ENCODE peak calls at places on chromosomes 7 and 10, in five cellular contexts. A is H1, L is K562, K is HCT116, E is GM12878. H is an unnamed sample.

GRCh38 chr10:102231357-102232318 is 5.5 kb downstream of the ELOVL3 start:
- DNase-seq in L (peak; percentile 70), E (no peak), A (peak; percentile 94), K (peak; percentile 40), H (peak; percentile 38)

GRCh38 chr10:30051220-30051619 is 8.2 kb downstream of the JCAD start:
- DNase-seq in E (no peak), K (no peak), A (no peak), L (no peak), H (no peak)

GRCh38 chr10:110006358-110007170 is 1.2 kb upstream of the ADD3 start:
- DNase-seq in K (no peak), L (peak; percentile 18), A (no peak), E (no peak), H (peak; percentile 21)

GRCh38 chr7:142785841-142786250 is 15.1 kb downstream of the PRSS2 start:
- DNase-seq in L (no peak), A (no peak), E (no peak), K (no peak), H (no peak)

GRCh38 chr7:155244675-155245074 is 53.0 kb upstream of the INSIG1 start:
- DNase-seq in E (no peak), A (no peak), K (no peak), L (no peak), H (no peak)

GRCh38 chr10:35495521-35496238 is 109.5 kb upstream of the GJD4 start:
- DNase-seq in E (no peak), L (no peak), K (no peak), A (no peak), H (peak; percentile 63)

GRCh38 chr10:6977641-6978627 is 397.9 kb upstream of the PRKCQ start:
- DNase-seq in K (no peak), L (no peak), A (no peak), E (no peak), H (no peak)

GRCh38 chr7:30755384-30756154 is 3.6 kb downstream of the INMT start:
- DNase-seq in A (no peak), E (no peak), K (no peak), L (no peak), H (no peak)

GRCh38 chr10:12243860-12244620 is 48.1 kb downstream of the CDC123 start:
- DNase-seq in K (no peak), L (no peak), A (no peak), E (peak; percentile 65), H (no peak)

GRCh38 chr7:91249506-91250233 is 14.6 kb upstream of the FZD1 start:
- DNase-seq in A (no peak), K (no peak), L (no peak), E (no peak), H (no peak)

GRCh38 chr7:22110227-22110839 is 164.6 kb upstream of the CDCA7L start:
- DNase-seq in E (peak; percentile 55), K (peak; percentile 74), L (peak; percentile 62), A (peak; percentile 68), H (peak; percentile 81)

GRCh38 chr7:87874066-87874465 is 2.1 kb downstream of the SLC25A40 start:
- DNase-seq in L (no peak), K (no peak), A (no peak), E (no peak), H (no peak)

DNA sequence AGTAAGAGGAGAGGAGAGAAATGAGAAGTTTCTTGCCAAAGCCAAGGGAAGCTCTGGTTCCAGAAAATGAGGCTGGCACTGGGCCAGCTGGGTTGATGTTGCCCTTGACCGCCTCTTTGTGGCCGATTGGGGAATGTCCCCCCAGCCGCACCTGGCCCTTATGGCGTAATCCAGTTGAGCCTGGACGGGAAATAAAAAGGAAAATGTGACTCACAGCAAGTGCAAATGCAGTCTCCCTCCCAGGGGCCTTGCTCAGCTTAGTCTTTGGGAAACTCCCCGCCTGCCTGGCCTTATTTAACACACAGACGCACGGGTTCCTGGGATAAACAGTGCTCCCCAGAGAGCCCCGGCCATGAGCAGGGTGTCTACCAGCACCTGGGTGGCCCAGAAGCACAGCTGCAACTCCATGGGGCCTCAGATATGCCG is 174.8 kb downstream of the KIAA1217 start:
- DNase-seq in L (peak; percentile 80), K (peak; percentile 81), A (peak; percentile 75), E (peak; percentile 86), H (peak; percentile 63)
- H2AFZ ChIP-seq in L (peak overlapping the region; percentile 8), K (no peak overlapping the region), A (no peak overlapping the region), E (peak overlapping the region; percentile 26), H (no peak overlapping the region)

GRCh38 chr7:2260820-2261219 is 18.8 kb downstream of the NUDT1 start:
- DNase-seq in E (no peak), K (no peak), A (no peak), L (no peak), H (no peak)
- TF ChIP-seq SP1 in E (no peak), K (no peak), A (no peak), L (no peak), H (no peak)

DNA sequence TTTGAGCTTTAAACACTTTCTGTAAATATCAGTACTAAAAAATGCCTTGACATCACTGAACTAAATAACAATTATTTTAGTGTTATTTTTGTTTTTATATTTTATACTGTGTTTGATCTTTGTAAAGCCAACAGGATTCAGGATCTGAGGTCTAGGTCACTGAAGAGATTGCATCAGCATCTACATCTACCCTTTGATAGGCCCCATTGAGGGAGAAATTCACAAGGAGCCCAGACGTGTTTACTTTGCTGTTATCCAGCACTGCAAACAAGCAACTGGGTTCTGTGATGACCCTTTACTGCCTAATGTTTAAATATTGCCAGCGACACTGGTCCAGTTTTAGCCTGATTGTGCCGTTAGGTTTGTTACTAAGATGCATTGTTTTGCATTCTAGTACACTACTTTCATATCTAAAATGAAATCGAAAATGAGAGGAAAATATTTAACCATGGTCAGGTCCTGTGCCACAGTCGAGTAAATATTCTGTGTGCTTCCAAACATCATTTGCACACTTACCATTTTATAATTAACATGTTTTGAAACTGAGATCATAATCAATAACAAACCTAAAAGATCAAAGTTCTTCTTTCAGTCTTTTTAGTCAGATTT is 48.7 kb downstream of the SP8 start:
- DNase-seq in A (no peak), K (no peak), E (no peak), L (no peak), H (peak; percentile 72)
- H2AFZ ChIP-seq in A (peak overlapping the region; percentile 38), K (no peak overlapping the region), E (peak overlapping the region; percentile 26), L (no peak overlapping the region), H (no peak overlapping the region)

GRCh38 chr10:8048281-8049008 is 6.0 kb upstream of the GATA3 start:
- DNase-seq in L (no peak), A (no peak), E (no peak), K (no peak), H (no peak)

GRCh38 chr10:8050561-8051108 is 3.9 kb upstream of the GATA3 start:
- DNase-seq in L (no peak), K (no peak), A (no peak), E (no peak), H (peak; percentile 93)

GRCh38 chr10:8049151-8049873 is 5.2 kb upstream of the GATA3 start:
- DNase-seq in E (no peak), A (peak; percentile 73), K (no peak), L (no peak), H (no peak)

GRCh38 chr10:8051109-8051781 is 3.2 kb upstream of the GATA3 start:
- DNase-seq in A (peak; percentile 81), L (no peak), E (no peak), K (no peak), H (no peak)

DNA sequence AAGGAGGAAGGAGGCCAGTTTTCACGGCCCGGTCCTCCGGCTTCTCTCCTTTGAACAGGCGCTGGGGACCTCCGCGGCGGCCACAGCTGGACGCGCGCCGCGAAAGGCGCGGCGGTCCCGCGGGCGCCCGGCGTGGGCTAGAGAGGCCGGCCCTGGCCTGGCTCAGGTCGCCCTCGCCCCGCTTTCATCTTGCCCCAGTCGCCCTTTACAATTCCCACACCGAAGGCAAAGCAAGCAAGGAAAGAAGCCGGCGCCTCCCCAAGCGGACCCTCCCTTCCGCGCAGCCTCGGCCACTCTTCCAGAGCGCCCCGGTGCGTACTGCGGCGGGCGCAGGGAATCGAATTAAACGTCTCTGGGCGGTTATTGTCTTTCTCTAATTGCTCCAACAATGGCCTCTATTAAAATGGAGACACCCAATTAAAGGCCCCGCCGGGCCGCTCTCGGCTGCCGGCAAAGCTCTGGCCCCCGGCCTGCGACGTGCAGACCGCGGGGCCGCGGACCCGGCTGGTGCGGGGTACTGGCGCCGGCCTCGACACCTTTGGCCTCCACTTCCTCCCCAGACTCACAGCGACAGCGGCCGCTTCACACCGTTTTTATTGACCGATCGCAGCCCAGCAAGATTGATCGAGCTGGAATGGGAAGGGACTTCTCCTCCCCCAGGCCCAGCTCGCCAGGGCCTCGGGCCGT is 4.5 kb upstream of the GATA3 start:
- DNase-seq in A (peak; percentile 82), K (no peak), E (no peak), L (no peak), H (no peak)
- TF ChIP-seq SP1 in A (no peak), K (no peak), E (no peak), L (no peak), H (no peak)

GRCh38 chr7:44963526-44964290 is 15.1 kb downstream of the MYO1G start:
- DNase-seq in A (peak; percentile 43), E (no peak), L (no peak), K (no peak), H (no peak)
- H2AFZ ChIP-seq in A (no peak overlapping the region), E (no peak overlapping the region), L (peak overlapping the region; percentile 51), K (no peak overlapping the region), H (no peak overlapping the region)

DNA sequence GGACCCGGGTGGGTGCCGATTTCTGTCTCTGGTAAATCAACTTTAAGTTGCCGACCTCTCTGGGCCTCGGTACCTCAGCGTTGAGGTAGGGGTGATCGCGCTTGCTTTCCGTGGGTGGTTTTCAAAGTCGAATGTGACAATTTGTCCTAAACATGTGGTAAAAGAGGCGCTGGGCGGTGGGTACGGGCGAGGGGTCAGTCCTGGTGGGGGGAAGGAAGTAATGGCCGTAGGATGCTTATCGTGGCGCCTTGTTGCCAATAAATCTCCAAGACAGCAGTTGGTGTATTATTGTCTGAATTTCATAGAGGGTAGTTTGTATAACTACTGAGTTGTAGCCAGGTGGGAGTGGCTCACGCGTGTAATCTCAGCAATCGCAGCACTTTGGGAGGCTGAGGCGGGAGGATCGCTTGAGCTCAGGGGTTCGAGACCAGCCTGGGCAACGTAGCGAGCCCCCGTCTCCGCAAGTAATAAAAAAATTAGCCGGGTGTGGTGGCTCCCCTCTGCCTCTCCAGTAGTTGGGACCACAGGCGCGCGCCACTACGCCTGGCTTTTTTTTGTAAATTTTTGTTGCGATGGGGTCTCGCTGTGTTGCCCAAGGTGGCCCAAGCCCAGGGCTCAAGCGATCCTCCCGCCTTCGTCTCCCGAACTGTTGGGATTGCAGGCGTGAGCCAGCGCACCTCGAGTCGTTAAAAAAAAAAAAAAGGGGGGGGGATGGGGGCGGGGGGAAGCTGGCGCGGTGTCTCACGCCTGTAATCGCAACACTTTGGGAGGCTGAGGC is 708 bp downstream of the BUD23 start:
- DNase-seq in K (no peak), A (no peak), L (peak; percentile 60), E (no peak), H (no peak)
- TF ChIP-seq SP1 in K (no peak), A (no peak), L (no peak), E (no peak), H (no peak)

DNA sequence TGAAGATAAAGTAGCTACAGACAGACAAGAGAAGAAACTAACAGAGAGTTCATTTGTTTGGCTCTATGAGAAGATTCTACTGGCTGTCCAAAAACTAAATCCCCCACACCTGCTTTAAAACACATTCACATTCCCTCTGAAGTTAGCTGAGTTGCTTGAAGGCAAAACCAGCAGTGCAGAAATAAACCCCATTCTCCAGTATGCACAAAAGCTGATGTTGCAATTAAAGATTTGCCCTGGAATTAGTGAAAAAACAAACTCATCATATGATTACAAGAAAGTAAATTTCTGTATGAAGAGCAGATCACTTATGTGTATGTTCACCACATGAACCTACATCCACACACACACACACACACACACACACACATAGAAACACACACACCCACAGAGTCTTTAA is 9.3 kb upstream of the CAV1 start:
- DNase-seq in L (no peak), E (no peak), A (no peak), K (no peak), H (no peak)
- H2AFZ ChIP-seq in L (peak overlapping the region; percentile 4), E (no peak overlapping the region), A (no peak overlapping the region), K (peak overlapping the region; percentile 20), H (no peak overlapping the region)